ENCODE peak calls at places on chromosomes 12 and 14, in five cellular contexts. E is DMS79 treated with DMSO at 0.1 percent for 48 hours; Q is stimulated activated CD4-positive, alpha-beta T cell treated with anti-CD3 and anti-CD28 coated beads, TNF-alpha, amount 100 ng/mL, for 48 hours; W is iPS-NIHi11; Y is H9. O is an unnamed sample.

GRCh38 chr12:103249614-103250013 is 246.2 kb downstream of the C12orf42 start:
- DNase-seq in Y (no peak), W (no peak), E (peak; percentile 41), Q (no peak), O (no peak)

GRCh38 chr14:75310295-75311059 is 31.8 kb downstream of the FOS start:
- DNase-seq in Y (peak; percentile 94), Q (no peak), W (peak; percentile 81), E (peak; percentile 80), O (peak; percentile 75)

GRCh38 chr14:100780246-100780645 is 45.7 kb upstream of the MEG3 start:
- DNase-seq in Y (no peak), W (no peak), Q (no peak), E (no peak), O (no peak)

GRCh38 chr12:53713516-53713915 is 13.7 kb downstream of the CALCOCO1 start:
- DNase-seq in E (no peak), Q (no peak), Y (no peak), W (no peak), O (no peak)

GRCh38 chr12:124914392-124915248 is at the start of gene UBC:
- DNase-seq in Y (peak; percentile 89), Q (peak; percentile 76), E (no peak), W (peak; percentile 77), O (no peak)

GRCh38 chr12:32039341-32039740 is 67.3 kb upstream of the BICD1 start:
- DNase-seq in W (peak; percentile 19), E (no peak), Q (no peak), Y (no peak), O (no peak)

GRCh38 chr12:47812797-47813490 is 6.8 kb downstream of the HDAC7 start:
- DNase-seq in E (no peak), Y (peak; percentile 93), Q (peak; percentile 93), W (peak; percentile 82), O (no peak)

GRCh38 chr12:32208355-32208754 is 101.7 kb downstream of the BICD1 start:
- DNase-seq in Y (no peak), W (no peak), Q (no peak), E (no peak), O (no peak)

GRCh38 chr14:95288672-95289322 is 30.9 kb downstream of the CLMN start:
- DNase-seq in E (no peak), Y (peak; percentile 14), W (no peak), Q (no peak), O (no peak)

GRCh38 chr14:28879571-28879970 is 113.0 kb downstream of the FOXG1 start:
- DNase-seq in E (no peak), Q (no peak), W (no peak), Y (no peak), O (peak; percentile 12)

GRCh38 chr12:56151672-56152131 is 685 bp upstream of the MYL6B start:
- DNase-seq in W (peak; percentile 77), Q (peak; percentile 61), Y (peak; percentile 83), E (peak; percentile 27), O (no peak)

GRCh38 chr14:105271224-105271890 is 23.0 kb downstream of the BTBD6 start:
- DNase-seq in Q (no peak), Y (peak; percentile 19), E (no peak), W (no peak), O (no peak)

GRCh38 chr14:55302770-55303472 is 31.7 kb downstream of the FBXO34 start:
- DNase-seq in Y (no peak), W (no peak), Q (no peak), E (no peak), O (no peak)

GRCh38 chr14:33676135-33676566 is 274.7 kb downstream of the EGLN3 start:
- DNase-seq in Y (peak; percentile 89), E (no peak), W (peak; percentile 66), Q (no peak), O (peak; percentile 48)

GRCh38 chr12:20716037-20716436 is 20.9 kb downstream of the SLCO1C1 start:
- DNase-seq in W (peak; percentile 43), E (no peak), Q (no peak), Y (peak; percentile 65), O (peak; percentile 35)

GRCh38 chr14:75578786-75579781 is 664 bp downstream of the FLVCR2 start:
- DNase-seq in Q (no peak), W (peak; percentile 53), Y (no peak), E (no peak), O (no peak)

GRCh38 chr14:91140672-91141071 is 26.8 kb downstream of the DGLUCY start:
- DNase-seq in W (peak; percentile 67), Y (peak; percentile 70), E (peak; percentile 41), Q (no peak), O (peak; percentile 50)

GRCh38 chr14:76115010-76115422 is 36.7 kb upstream of the GPATCH2L start:
- DNase-seq in Y (peak; percentile 75), Q (no peak), E (no peak), W (peak; percentile 55), O (peak; percentile 75)

GRCh38 chr12:48106574-48107251 is 834 bp upstream of the SENP1 start:
- DNase-seq in Y (no peak), E (no peak), W (no peak), Q (no peak), O (no peak)

GRCh38 chr12:5909560-5909959 is 35.5 kb downstream of the ANO2 start:
- DNase-seq in Y (peak; percentile 10), E (no peak), Q (no peak), W (no peak), O (no peak)

GRCh38 chr12:13390381-13390856 is 193.9 kb downstream of the EMP1 start:
- DNase-seq in W (peak; percentile 70), E (peak; percentile 97), Y (no peak), Q (no peak), O (no peak)

GRCh38 chr12:31989987-31990386 is 30.8 kb downstream of the RESF1 start:
- DNase-seq in E (no peak), W (no peak), Q (no peak), Y (no peak), O (no peak)

GRCh38 chr12:96190403-96191170 is 3.6 kb upstream of the ELK3 start:
- DNase-seq in E (no peak), W (no peak), Q (no peak), Y (no peak), O (no peak)

GRCh38 chr12:130825771-130826150 is 13.3 kb downstream of the STX2 start:
- DNase-seq in E (no peak), Q (no peak), W (no peak), Y (no peak), O (no peak)

GRCh38 chr12:132084681-132085635 is 59.2 kb downstream of the DDX51 start:
- DNase-seq in Y (peak; percentile 81), W (peak; percentile 80), Q (peak; percentile 26), E (peak; percentile 20), O (no peak)

GRCh38 chr12:124394462-124395128 is 99.7 kb downstream of the RFLNA start:
- DNase-seq in E (no peak), Q (no peak), W (no peak), Y (no peak), O (no peak)

GRCh38 chr12:120618954-120619615 is 21.3 kb upstream of the CABP1 start:
- DNase-seq in Y (no peak), W (no peak), E (no peak), Q (no peak), O (no peak)

GRCh38 chr14:95302667-95303066 is 17.0 kb downstream of the CLMN start:
- DNase-seq in W (no peak), Q (no peak), E (no peak), Y (no peak), O (no peak)

GRCh38 chr12:119695034-119695433 is 27.1 kb downstream of the PRKAB1 start:
- DNase-seq in W (peak; percentile 43), Q (no peak), E (no peak), Y (peak; percentile 60), O (peak; percentile 17)

GRCh38 chr12:51806896-51807295 is 41.6 kb downstream of the FIGNL2 start:
- DNase-seq in Y (no peak), Q (no peak), W (no peak), E (no peak), O (no peak)

GRCh38 chr14:99479903-99480855 is 480 bp downstream of the SETD3 start:
- DNase-seq in W (peak; percentile 60), Y (peak; percentile 47), E (peak; percentile 42), Q (peak; percentile 0), O (no peak)

GRCh38 chr14:68854421-68854820 is 61.6 kb upstream of the ZFP36L1 start:
- DNase-seq in Q (no peak), W (no peak), Y (no peak), E (no peak), O (no peak)

GRCh38 chr14:105091335-105092123 is 26.3 kb upstream of the GPR132 start:
- DNase-seq in Y (peak; percentile 29), Q (no peak), E (peak; percentile 61), W (no peak), O (no peak)

GRCh38 chr12:1533205-1533601 is 61.2 kb downstream of the FBXL14 start:
- DNase-seq in Y (peak; percentile 17), E (no peak), W (no peak), Q (no peak), O (no peak)